ENCODE peak calls at places on chromosomes 4 and X, in five cellular contexts. R, W, Y, X and K are unnamed samples.

GRCh38 chr4:139902328-139903217 is 237.0 kb downstream of the MGST2 start:
- DNase-seq in R (no peak), W (no peak), Y (no peak), X (peak), K (no peak)

GRCh38 chr4:187865914-187866313 is 129.7 kb upstream of the ZFP42 start:
- DNase-seq in R (no peak), W (no peak), Y (no peak), X (no peak), K (no peak)

GRCh38 chrX:137052641-137053235 is 18.9 kb upstream of the GPR101 start:
- DNase-seq in R (no peak), W (no peak), Y (no peak), X (no peak), K (no peak)

GRCh38 chrX:87236836-87237235 is 280.8 kb upstream of the KLHL4 start:
- DNase-seq in R (no peak), W (no peak), Y (no peak), X (no peak), K (no peak)

GRCh38 chr4:79211490-79211889 is 114.4 kb downstream of the NAA11 start:
- DNase-seq in R (no peak), W (peak), Y (no peak), X (no peak), K (peak)

GRCh38 chrX:9678215-9678980 is 87.2 kb downstream of the GPR143 start:
- DNase-seq in R (no peak), W (no peak), Y (no peak), X (no peak), K (no peak)

GRCh38 chrX:40420899-40421729 is 159.7 kb upstream of the ATP6AP2 start:
- DNase-seq in R (no peak), W (no peak), Y (no peak), X (peak), K (no peak)

GRCh38 chrX:13340182-13340791 is 20.4 kb upstream of the ATXN3L start:
- DNase-seq in R (no peak), W (no peak), Y (no peak), X (peak), K (no peak)

GRCh38 chrX:15143050-15143824 is 126.6 kb downstream of the ASB9 start:
- DNase-seq in R (peak), W (peak), Y (peak), X (peak), K (peak)

GRCh38 chrX:25020391-25021131 is 4.8 kb upstream of the ARX start:
- DNase-seq in R (no peak), W (no peak), Y (no peak), X (no peak), K (peak)

GRCh38 chrX:20060961-20061868 is 55.5 kb downstream of the MAP7D2 start:
- DNase-seq in R (no peak), W (peak), Y (no peak), X (no peak), K (no peak)

GRCh38 chr4:83207497-83208105 is 77.0 kb downstream of the COQ2 start:
- DNase-seq in R (no peak), W (no peak), Y (no peak), X (peak), K (peak)

GRCh38 chr4:41324861-41325260 is 68.1 kb downstream of the UCHL1 start:
- DNase-seq in R (no peak), W (no peak), Y (no peak), X (no peak), K (no peak)

GRCh38 chrX:24838624-24839023 is 144.9 kb downstream of the POLA1 start:
- DNase-seq in R (no peak), W (no peak), Y (no peak), X (peak), K (no peak)

GRCh38 chrX:24277405-24277804 is 36.5 kb downstream of the SUPT20HL2 start:
- DNase-seq in R (no peak), W (no peak), Y (no peak), X (no peak), K (no peak)

GRCh38 chr4:15132739-15133138 is 130.5 kb downstream of the CPEB2 start:
- DNase-seq in R (no peak), W (no peak), Y (no peak), X (no peak), K (no peak)

GRCh38 chr4:158316264-158316663 is 106.0 kb downstream of the TMEM144 start:
- DNase-seq in R (no peak), W (no peak), Y (no peak), X (no peak), K (no peak)

GRCh38 chr4:89660851-89661250 is 176.1 kb downstream of the SNCA start:
- DNase-seq in R (no peak), W (no peak), Y (no peak), X (no peak), K (no peak)

GRCh38 chrX:123157586-123157985 is 26.5 kb upstream of the GRIA3 start:
- DNase-seq in R (no peak), W (no peak), Y (no peak), X (no peak), K (no peak)

GRCh38 chrX:27008486-27008885 is 454.7 kb downstream of the PPP4R3C start:
- DNase-seq in R (no peak), W (no peak), Y (no peak), X (no peak), K (no peak)

GRCh38 chr4:40976343-40976742 is 226.6 kb downstream of the NSUN7 start:
- DNase-seq in R (no peak), W (peak), Y (no peak), X (peak), K (peak)

GRCh38 chr4:867526-868250 is 41.8 kb upstream of the CPLX1 start:
- DNase-seq in R (no peak), W (no peak), Y (no peak), X (no peak), K (no peak)

GRCh38 chr4:121666091-121666679 is 30.6 kb downstream of the ANXA5 start:
- DNase-seq in R (peak), W (no peak), Y (peak), X (no peak), K (no peak)

GRCh38 chr4:140423106-140423505 is 4.3 kb downstream of the CLGN start:
- DNase-seq in R (no peak), W (no peak), Y (no peak), X (no peak), K (no peak)